ENCODE peak calls at places on chromosomes 13 and 19, in five cellular contexts. V, H, P, S and C are unnamed samples.

GRCh38 chr19:50465000-50465399 is 11.3 kb upstream of the EMC10 start:
- DNase-seq in S (no peak), P (no peak), V (no peak), H (no peak), C (no peak)

GRCh38 chr13:77580748-77581147 is 45.2 kb downstream of the SCEL start:
- DNase-seq in P (no peak), V (no peak), S (no peak), H (no peak), C (no peak)

GRCh38 chr19:4742717-4743646 is 19.3 kb upstream of the DPP9 start:
- DNase-seq in P (no peak), S (no peak), V (no peak), H (peak; percentile 52), C (no peak)

GRCh38 chr19:51124216-51124615 is 490 bp upstream of the SIGLEC9 start:
- DNase-seq in V (no peak), P (no peak), H (no peak), S (no peak), C (no peak)

GRCh38 chr19:1767464-1767933 is 14.2 kb downstream of the ONECUT3 start:
- DNase-seq in V (no peak), H (peak; percentile 67), P (peak; percentile 41), S (peak; percentile 26), C (peak; percentile 62)

GRCh38 chr19:55088543-55089265 is 13.0 kb downstream of the EPS8L1 start:
- DNase-seq in V (no peak), P (peak; percentile 92), S (peak; percentile 49), H (peak; percentile 92), C (peak; percentile 73)

GRCh38 chr19:13727798-13728197 is 36.5 kb upstream of the MRI1 start:
- DNase-seq in P (no peak), S (no peak), H (no peak), V (no peak), C (no peak)

GRCh38 chr19:18893573-18894253 is 2.2 kb downstream of the CERS1 start:
- DNase-seq in P (no peak), V (no peak), H (no peak), S (no peak), C (no peak)

GRCh38 chr19:5719274-5719960 is 529 bp downstream of the LONP1 start:
- DNase-seq in H (peak; percentile 40), V (no peak), S (peak; percentile 35), P (no peak), C (peak; percentile 52)

GRCh38 chr19:18751571-18751970 is 39.5 kb downstream of the COMP start:
- DNase-seq in S (no peak), V (no peak), P (no peak), H (no peak), C (no peak)

GRCh38 chr19:28542394-28543243 is 670.3 kb downstream of the UQCRFS1 start:
- DNase-seq in S (no peak), H (no peak), V (no peak), P (no peak), C (peak; percentile 76)

GRCh38 chr13:21668665-21669599 is 1.9 kb upstream of the FGF9 start:
- DNase-seq in P (no peak), H (peak; percentile 60), V (no peak), S (peak; percentile 66), C (peak; percentile 69)

GRCh38 chr13:21670006-21670882 is 629 bp upstream of the FGF9 start:
- DNase-seq in H (peak; percentile 87), S (peak; percentile 70), V (no peak), P (no peak), C (peak; percentile 88)

GRCh38 chr13:21671793-21672680 is 1.2 kb downstream of the FGF9 start:
- DNase-seq in H (peak; percentile 18), V (no peak), P (no peak), S (peak; percentile 9), C (peak; percentile 14)

GRCh38 chr13:21672811-21673591 is 2.1 kb downstream of the FGF9 start:
- DNase-seq in H (peak; percentile 20), P (no peak), S (no peak), V (no peak), C (no peak)

DNA sequence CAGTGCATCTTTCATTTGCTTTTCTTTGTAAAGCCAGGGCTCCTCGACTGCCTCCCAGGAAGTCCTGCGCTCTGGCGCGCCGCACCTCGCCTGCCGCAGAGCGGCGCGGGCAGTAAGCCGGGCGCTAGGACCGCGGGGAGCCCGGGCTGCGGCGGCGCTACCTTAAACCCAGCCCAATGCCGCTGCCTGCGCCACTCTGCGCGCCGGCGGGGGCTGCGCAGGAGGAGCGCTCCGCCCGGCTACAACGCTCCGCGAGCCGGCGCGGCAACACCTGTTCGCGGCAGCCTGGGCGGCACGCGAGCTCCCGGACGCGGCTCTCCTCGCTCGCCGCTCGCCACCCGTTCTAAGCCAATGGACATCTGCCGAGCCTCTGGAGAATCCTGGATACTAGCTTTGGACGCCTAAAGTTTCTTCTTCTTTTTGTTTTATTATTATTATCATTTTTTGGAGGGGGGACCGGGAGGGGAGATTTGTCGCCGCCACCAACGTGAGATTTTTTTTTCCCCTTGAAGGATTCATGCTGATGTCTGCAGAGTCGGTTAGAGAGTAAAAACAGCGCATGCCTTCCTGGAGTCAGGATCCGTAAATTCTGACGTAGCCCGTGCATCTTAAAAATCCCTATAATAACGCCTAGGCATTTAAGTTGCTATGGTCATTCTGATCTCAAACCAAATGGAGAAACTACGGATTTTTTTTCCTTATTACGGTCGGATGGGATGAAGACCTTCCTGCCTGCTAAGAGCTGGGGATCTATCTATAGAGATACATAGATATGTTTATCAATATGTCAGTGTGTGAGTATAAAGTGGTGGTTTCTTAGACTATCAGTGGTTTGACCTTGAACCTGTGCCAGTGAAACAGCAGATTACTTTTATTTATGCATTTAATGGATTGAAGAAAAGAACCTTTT is at the start of gene FGF9:
- DNase-seq in S (peak; percentile 81), V (peak; percentile 75), P (peak; percentile 65), H (peak; percentile 96), C (peak; percentile 92)
- TF ChIP-seq CTCF in S (no peak), V (peak; percentile 9), P (no peak), H (peak; percentile 23), C (no peak)

GRCh38 chr13:24159362-24159761 is 1.2 kb upstream of the SPATA13 start:
- DNase-seq in H (no peak), P (no peak), V (no peak), S (no peak), C (no peak)

GRCh38 chr13:24159921-24160324 is 597 bp upstream of the SPATA13 start:
- DNase-seq in V (no peak), H (peak; percentile 41), S (no peak), P (peak; percentile 13), C (no peak)

GRCh38 chr13:24161980-24162517 is 1.5 kb downstream of the SPATA13 start:
- DNase-seq in P (peak; percentile 57), H (no peak), V (no peak), S (no peak), C (no peak)

GRCh38 chr13:24162604-24163003 is 2.1 kb downstream of the SPATA13 start:
- DNase-seq in P (peak; percentile 37), S (no peak), V (no peak), H (peak; percentile 23), C (no peak)

GRCh38 chr13:24161010-24161775 is 673 bp downstream of the SPATA13 start:
- DNase-seq in S (peak; percentile 38), P (peak; percentile 49), V (no peak), H (peak; percentile 37), C (peak; percentile 45)
- H3K27ac ChIP-seq in S (no peak overlapping the region), P (peak overlapping the region; percentile 65), V (peak overlapping the region; percentile 62), H (no peak overlapping the region), C (no peak overlapping the region)

GRCh38 chr13:64130600-64130999 is 2715.0 kb upstream of the PCDH20 start:
- DNase-seq in S (no peak), H (no peak), P (no peak), V (no peak), C (no peak)
- TF ChIP-seq EZH2phosphoT487 in S (no peak), H (no peak), P (no peak), V (no peak), C (no peak)

GRCh38 chr13:33441015-33441414 is 155.5 kb upstream of the STARD13 start:
- DNase-seq in S (no peak), H (peak; percentile 44), V (peak; percentile 15), P (peak; percentile 60), C (no peak)
- TF ChIP-seq CTCF in S (no peak), H (peak; percentile 52), V (peak; percentile 31), P (peak; percentile 64), C (peak; percentile 38)

GRCh38 chr13:58858870-58859371 is 1227.4 kb downstream of the PCDH17 start:
- DNase-seq in V (no peak), P (no peak), H (no peak), S (no peak), C (no peak)
- H3K27ac ChIP-seq in V (no peak overlapping the region), P (no peak overlapping the region), H (no peak overlapping the region), S (no peak overlapping the region), C (no peak overlapping the region)